ENCODE peak calls at places on chromosome 6, in eight cellular contexts. R is sigmoid colon; P is HL-60; L is caudate nucleus; O is HCT116; N is CD4-positive, alpha-beta memory T cell; T is mammary epithelial cell; Z is spleen. F is an unnamed sample.

GRCh38 chr6:12937971-12938370 is 221.4 kb downstream of the PHACTR1 start:
- DNase-seq in N (no peak), T (no peak), L (no peak), O (no peak), Z (no peak), P (no peak), R (no peak), F (no peak)

GRCh38 chr6:13523826-13524622 is 36.6 kb upstream of the GFOD1 start:
- DNase-seq in O (no peak), Z (no peak), P (no peak), L (no peak), R (no peak), T (no peak), N (no peak), F (peak)

GRCh38 chr6:166768761-166769160 is 141.7 kb upstream of the RPS6KA2 start:
- DNase-seq in L (no peak), Z (no peak), T (no peak), O (no peak), P (no peak), R (no peak), N (no peak), F (no peak)

GRCh38 chr6:128204621-128205020 is 303.8 kb upstream of the THEMIS start:
- DNase-seq in O (no peak), R (no peak), N (no peak), T (peak), P (no peak), Z (no peak), L (no peak), F (no peak)

GRCh38 chr6:38143191-38144154 is 323.9 kb downstream of the ZFAND3 start:
- DNase-seq in O (no peak), T (peak), N (no peak), L (peak), P (no peak), Z (no peak), R (no peak), F (no peak)

GRCh38 chr6:100220543-100220942 is 226.5 kb upstream of the MCHR2 start:
- DNase-seq in Z (no peak), R (no peak), L (no peak), O (no peak), P (no peak), N (no peak), T (no peak), F (no peak)

GRCh38 chr6:125888989-125889656 is 67.4 kb upstream of the HINT3 start:
- DNase-seq in N (peak), Z (no peak), P (no peak), O (peak), R (no peak), L (no peak), T (peak), F (peak)

GRCh38 chr6:17393335-17394191 is at the start of gene CAP2:
- DNase-seq in P (no peak), R (peak), Z (no peak), O (no peak), T (peak), N (no peak), L (peak), F (no peak)

GRCh38 chr6:133705071-133705470 is 183.8 kb upstream of the TCF21 start:
- DNase-seq in P (no peak), L (no peak), R (no peak), T (peak), O (no peak), N (no peak), Z (no peak), F (no peak)

GRCh38 chr6:25054469-25054868 is 118.7 kb upstream of the RIPOR2 start:
- DNase-seq in Z (no peak), N (no peak), R (no peak), L (no peak), P (no peak), O (no peak), T (peak), F (no peak)

GRCh38 chr6:45026003-45026516 is 302.1 kb upstream of the RUNX2 start:
- DNase-seq in Z (no peak), R (no peak), T (no peak), O (no peak), N (no peak), P (no peak), L (no peak), F (no peak)

GRCh38 chr6:81762132-81762531 is 9.7 kb upstream of the TENT5A start:
- DNase-seq in O (no peak), R (no peak), P (no peak), L (no peak), N (no peak), Z (no peak), T (peak), F (no peak)

GRCh38 chr6:118536478-118536877 is 11.6 kb upstream of the PLN start:
- DNase-seq in T (no peak), R (no peak), L (no peak), P (no peak), Z (no peak), N (no peak), O (no peak), F (no peak)

GRCh38 chr6:118495639-118496296 is 52.3 kb upstream of the PLN start:
- DNase-seq in O (peak), N (no peak), R (no peak), L (no peak), T (peak), P (no peak), Z (no peak), F (no peak)

GRCh38 chr6:27138837-27139752 is 108.4 kb upstream of the PRSS16 start:
- DNase-seq in O (no peak), R (peak), T (no peak), N (peak), Z (peak), L (no peak), P (peak), F (peak)

GRCh38 chr6:136763716-136764521 is 28.4 kb downstream of the MAP3K5 start:
- DNase-seq in O (no peak), R (no peak), L (no peak), T (no peak), P (no peak), Z (no peak), N (no peak), F (peak)

GRCh38 chr6:129212081-129212480 is 329.1 kb downstream of the LAMA2 start:
- DNase-seq in P (no peak), L (no peak), T (no peak), R (no peak), N (no peak), Z (no peak), O (no peak), F (no peak)

GRCh38 chr6:144104898-144105487 is 9.6 kb upstream of the SF3B5 start:
- DNase-seq in P (no peak), O (peak), N (peak), Z (no peak), L (no peak), R (no peak), T (peak), F (peak)

GRCh38 chr6:159981591-159982245 is 12.8 kb downstream of the IGF2R start:
- DNase-seq in R (peak), O (no peak), T (no peak), L (no peak), N (peak), Z (peak), P (peak), F (peak)

GRCh38 chr6:113172531-113172966 is 684.6 kb upstream of the MARCKS start:
- DNase-seq in P (no peak), R (no peak), L (peak), Z (no peak), N (no peak), O (no peak), T (no peak), F (no peak)

GRCh38 chr6:159094444-159095252 is 49.9 kb upstream of the TAGAP start:
- DNase-seq in L (no peak), N (peak), T (no peak), P (no peak), O (no peak), Z (peak), R (no peak), F (no peak)

GRCh38 chr6:110367001-110367400 is 8.9 kb upstream of the METTL24 start:
- DNase-seq in T (no peak), N (no peak), P (no peak), R (no peak), O (no peak), L (no peak), Z (no peak), F (no peak)

GRCh38 chr6:84043555-84043954 is 10.0 kb downstream of the MRAP2 start:
- DNase-seq in Z (no peak), N (no peak), T (no peak), R (no peak), O (no peak), L (no peak), P (no peak), F (no peak)

GRCh38 chr6:49919935-49920644 is 43.9 kb downstream of the DEFB114 start:
- DNase-seq in P (no peak), N (no peak), O (no peak), R (no peak), L (no peak), Z (no peak), T (no peak), F (no peak)

GRCh38 chr6:141675957-141676356 is 456.8 kb upstream of the GJE1 start:
- DNase-seq in R (no peak), O (peak), Z (no peak), N (no peak), L (no peak), T (no peak), P (no peak), F (no peak)

GRCh38 chr6:37809144-37809543 is 10.4 kb upstream of the ZFAND3 start:
- DNase-seq in R (no peak), Z (no peak), T (peak), P (no peak), L (no peak), N (no peak), O (no peak), F (no peak)

GRCh38 chr6:130417951-130418350 is 52.1 kb downstream of the TMEM200A start:
- DNase-seq in L (no peak), N (no peak), O (no peak), T (peak), Z (no peak), P (no peak), R (no peak), F (no peak)

GRCh38 chr6:71510057-71510713 is 221.6 kb downstream of the OGFRL1 start:
- DNase-seq in O (peak), L (no peak), P (no peak), Z (peak), N (no peak), R (peak), T (peak), F (peak)

GRCh38 chr6:116251568-116252384 is 2.1 kb downstream of the TSPYL4 start:
- DNase-seq in N (no peak), T (peak), Z (no peak), P (no peak), R (no peak), L (no peak), O (no peak), F (no peak)

GRCh38 chr6:125868252-125868651 is 77.5 kb downstream of the NCOA7 start:
- DNase-seq in O (no peak), P (no peak), N (no peak), L (no peak), R (no peak), Z (no peak), T (peak), F (no peak)

GRCh38 chr6:157596886-157597285 is 215.9 kb downstream of the ZDHHC14 start:
- DNase-seq in T (no peak), Z (no peak), N (no peak), O (no peak), P (no peak), L (no peak), R (no peak), F (no peak)

GRCh38 chr6:99997141-99997540 is 3.1 kb upstream of the MCHR2 start:
- DNase-seq in L (no peak), R (no peak), Z (no peak), O (no peak), T (peak), N (no peak), P (no peak), F (no peak)

GRCh38 chr6:142545147-142545546 is 243.3 kb downstream of the ADGRG6 start:
- DNase-seq in L (no peak), P (no peak), Z (no peak), T (no peak), N (no peak), O (no peak), R (no peak), F (no peak)

GRCh38 chr6:169288591-169288990 is 34.9 kb upstream of the THBS2 start:
- DNase-seq in Z (no peak), R (peak), N (no peak), O (no peak), T (peak), P (no peak), L (no peak), F (no peak)

GRCh38 chr6:163787001-163787667 is 372.6 kb downstream of the QKI start:
- DNase-seq in P (no peak), R (no peak), T (no peak), N (no peak), L (no peak), O (no peak), Z (no peak), F (no peak)

GRCh38 chr6:28506807-28507475 is 8.7 kb downstream of the GPX6 start:
- DNase-seq in O (no peak), N (peak), T (no peak), L (no peak), P (no peak), Z (no peak), R (no peak), F (no peak)

GRCh38 chr6:47737406-47737805 is 39.0 kb downstream of the ADGRF4 start:
- DNase-seq in Z (no peak), L (no peak), N (no peak), T (no peak), R (no peak), P (no peak), O (no peak), F (no peak)

GRCh38 chr6:47734826-47735481 is 36.6 kb downstream of the ADGRF4 start:
- DNase-seq in R (no peak), Z (no peak), L (no peak), N (no peak), T (no peak), O (no peak), P (no peak), F (no peak)

GRCh38 chr6:47736083-47736700 is 37.8 kb downstream of the ADGRF4 start:
- DNase-seq in P (no peak), O (no peak), L (no peak), R (no peak), T (no peak), Z (no peak), N (no peak), F (no peak)

GRCh38 chr6:47729457-47729856 is 31.1 kb downstream of the ADGRF4 start:
- DNase-seq in P (no peak), L (no peak), T (no peak), O (no peak), Z (no peak), N (no peak), R (no peak), F (no peak)

GRCh38 chr6:47733879-47734558 is 35.6 kb downstream of the ADGRF4 start:
- DNase-seq in O (peak), N (no peak), R (no peak), L (no peak), Z (no peak), T (peak), P (peak), F (peak)
- H3K27ac ChIP-seq in O (no peak), N (no peak), R (no peak), L (no peak), Z (no peak), T (no peak), P (no peak), F (no peak)

DNA sequence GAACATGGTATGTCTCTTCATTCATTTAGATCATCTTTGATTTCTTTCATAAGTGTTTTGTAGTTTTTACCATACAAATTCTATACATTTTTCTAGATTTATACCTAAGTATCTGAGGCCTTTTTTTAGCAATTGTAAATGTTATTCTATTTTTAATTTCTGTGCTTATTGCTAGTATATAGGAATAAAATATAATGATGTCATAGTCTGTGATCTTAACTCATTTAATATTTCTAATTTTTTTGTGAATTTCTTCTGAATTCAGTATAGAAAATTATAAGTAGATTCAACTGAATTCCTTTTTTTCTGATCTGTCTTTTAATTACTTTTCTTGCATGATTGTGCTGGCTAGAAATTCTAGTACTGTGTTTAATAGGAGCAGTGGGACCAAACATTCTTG is 520.6 kb downstream of the NKAIN2 start:
- DNase-seq in T (no peak), O (no peak), R (no peak), P (no peak), Z (no peak), N (no peak), L (no peak), F (no peak)
- H3K27ac ChIP-seq in T (no peak), O (no peak), R (no peak), P (no peak), Z (no peak), N (no peak), L (no peak), F (no peak)

GRCh38 chr6:131787955-131788712 is 19.7 kb upstream of the ENPP1 start:
- DNase-seq in L (no peak), Z (no peak), N (no peak), O (no peak), P (no peak), R (no peak), T (no peak), F (no peak)
- H3K27ac ChIP-seq in L (no peak), Z (no peak), N (no peak), O (no peak), P (no peak), R (no peak), T (no peak), F (no peak)

GRCh38 chr6:108903796-108904195 is 55.6 kb downstream of the ARMC2 start:
- DNase-seq in O (no peak), R (no peak), Z (no peak), L (no peak), T (no peak), N (no peak), P (no peak), F (no peak)

GRCh38 chr6:108904731-108905130 is 56.5 kb downstream of the ARMC2 start:
- DNase-seq in T (no peak), L (no peak), P (no peak), R (no peak), N (no peak), Z (no peak), O (no peak), F (peak)

GRCh38 chr6:108897371-108897770 is 49.1 kb downstream of the ARMC2 start:
- DNase-seq in T (peak), L (no peak), Z (no peak), O (peak), P (no peak), R (no peak), N (no peak), F (peak)

DNA sequence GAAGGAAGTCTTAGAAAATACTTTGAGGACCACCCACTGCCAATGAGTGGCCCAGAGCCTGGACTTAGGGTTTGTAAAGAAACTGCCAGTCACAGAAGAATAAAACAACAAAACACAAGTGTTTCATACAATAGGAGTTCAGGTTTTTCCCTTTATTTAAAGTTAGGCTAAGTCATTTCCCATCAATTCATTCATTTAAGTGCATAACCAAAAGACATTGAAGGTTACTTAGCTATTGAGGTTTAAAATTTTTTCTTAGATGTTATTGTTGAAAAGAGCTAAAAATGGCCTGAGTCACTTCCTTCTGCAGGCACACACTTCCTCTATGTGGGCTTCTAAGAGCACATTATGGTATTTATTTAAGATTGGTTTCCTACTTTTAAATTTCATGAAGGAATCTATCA is 54.2 kb downstream of the ARMC2 start:
- DNase-seq in L (no peak), N (peak), R (no peak), O (no peak), Z (no peak), P (no peak), T (no peak), F (peak)
- H3K27ac ChIP-seq in L (peak), N (no peak), R (peak), O (no peak), Z (peak), P (peak), T (no peak), F (peak)

GRCh38 chr6:88842320-88842719 is 121.1 kb downstream of the RNGTT start:
- DNase-seq in Z (no peak), N (no peak), L (no peak), O (no peak), P (no peak), R (no peak), T (no peak), F (no peak)

GRCh38 chr6:88840289-88840688 is 123.1 kb downstream of the RNGTT start:
- DNase-seq in T (no peak), O (no peak), N (no peak), Z (no peak), L (no peak), P (no peak), R (no peak), F (no peak)

GRCh38 chr6:88843040-88843439 is 120.4 kb downstream of the RNGTT start:
- DNase-seq in P (no peak), N (no peak), Z (no peak), T (no peak), R (no peak), L (no peak), O (no peak), F (no peak)

GRCh38 chr6:88839280-88839679 is 124.1 kb downstream of the RNGTT start:
- DNase-seq in O (no peak), Z (no peak), N (no peak), T (no peak), L (no peak), R (no peak), P (no peak), F (no peak)

DNA sequence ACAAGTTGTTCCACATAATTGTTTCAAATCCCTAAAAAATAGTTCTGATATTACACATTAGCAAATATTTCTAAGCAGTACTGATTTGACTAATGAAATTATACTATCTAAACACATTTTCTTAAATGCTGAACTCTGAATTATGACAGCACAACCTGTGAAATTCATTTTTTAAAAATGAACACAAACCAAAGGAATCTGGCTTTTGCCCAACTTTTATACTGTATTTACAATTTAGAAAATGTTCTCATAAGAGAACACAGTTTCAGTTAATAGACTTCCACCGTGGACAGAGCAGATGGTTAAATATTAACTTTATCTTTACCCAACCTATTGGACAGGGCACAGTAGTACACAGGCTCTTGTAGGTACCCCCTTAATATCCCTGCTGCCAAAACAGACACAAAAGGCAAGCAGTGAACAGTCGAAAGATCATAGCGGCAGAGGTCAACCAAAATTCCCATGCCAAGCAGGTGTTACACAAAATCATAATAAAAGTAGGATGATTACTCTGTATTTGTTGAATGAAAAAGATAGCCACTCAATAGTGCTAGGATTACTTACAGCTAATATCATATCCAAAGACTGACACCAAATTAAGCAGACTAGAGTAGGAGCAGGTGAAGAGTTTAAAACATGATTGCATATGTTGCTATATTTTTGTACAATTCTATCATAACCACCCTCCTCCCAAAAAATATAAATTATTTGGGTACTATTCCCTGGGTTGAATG is 122.4 kb downstream of the RNGTT start:
- DNase-seq in R (no peak), N (no peak), P (no peak), Z (no peak), T (no peak), L (no peak), O (no peak), F (no peak)
- H3K27ac ChIP-seq in R (no peak), N (no peak), P (no peak), Z (no peak), T (no peak), L (no peak), O (no peak), F (no peak)

GRCh38 chr6:26103770-26104456 is 16.7 kb downstream of the HFE start:
- DNase-seq in L (peak), O (peak), N (peak), Z (peak), P (peak), R (peak), T (peak), F (peak)

GRCh38 chr6:26104457-26105108 is 17.4 kb downstream of the HFE start:
- DNase-seq in Z (peak), T (no peak), O (peak), N (no peak), P (no peak), L (no peak), R (no peak), F (peak)

GRCh38 chr6:26105842-26106241 is 18.6 kb downstream of the HFE start:
- DNase-seq in R (no peak), N (no peak), O (no peak), P (no peak), Z (no peak), L (no peak), T (no peak), F (no peak)

GRCh38 chr6:26103141-26103769 is 16.0 kb downstream of the HFE start:
- DNase-seq in N (no peak), O (no peak), P (no peak), T (no peak), Z (no peak), L (no peak), R (no peak), F (no peak)

GRCh38 chr6:26105109-26105730 is 18.0 kb downstream of the HFE start:
- DNase-seq in R (no peak), Z (no peak), N (no peak), L (no peak), P (no peak), O (no peak), T (no peak), F (no peak)
- H3K27ac ChIP-seq in R (peak), Z (no peak), N (no peak), L (no peak), P (no peak), O (peak), T (no peak), F (no peak)

F was measured in MM.1S.